ENCODE peak calls at places on chromosome 6, in seven cellular contexts. One of them, this sample, is unnamed.

GRCh38 chr6:148293181-148293995 is 49.2 kb upstream of the SASH1 start:
- DNase-seq in IMR-90: peak
- DNase-seq in ascending aorta: no peak
- DNase-seq in OCI-LY7: no peak
- DNase-seq in spleen: no peak
- DNase-seq in psoas muscle: no peak
- DNase-seq in dorsolateral prefrontal cortex: peak
- DNase-seq in this sample: no peak

GRCh38 chr6:149895702-149896310 is 2.1 kb downstream of the RAET1E start:
- DNase-seq in psoas muscle: peak
- DNase-seq in OCI-LY7: no peak
- DNase-seq in spleen: peak
- DNase-seq in ascending aorta: peak
- DNase-seq in dorsolateral prefrontal cortex: no peak
- DNase-seq in IMR-90: peak
- DNase-seq in this sample: no peak

GRCh38 chr6:15290962-15291704 is 45.3 kb downstream of the JARID2 start:
- DNase-seq in spleen: peak
- DNase-seq in IMR-90: no peak
- DNase-seq in dorsolateral prefrontal cortex: no peak
- DNase-seq in OCI-LY7: no peak
- DNase-seq in psoas muscle: no peak
- DNase-seq in ascending aorta: no peak
- DNase-seq in this sample: no peak

GRCh38 chr6:30821862-30822784 is 62.2 kb upstream of the DDR1 start:
- DNase-seq in dorsolateral prefrontal cortex: no peak
- DNase-seq in spleen: no peak
- DNase-seq in ascending aorta: no peak
- DNase-seq in psoas muscle: no peak
- DNase-seq in OCI-LY7: peak
- DNase-seq in IMR-90: no peak
- DNase-seq in this sample: peak

GRCh38 chr6:150044621-150045145 is 19.4 kb upstream of the RAET1L start:
- DNase-seq in OCI-LY7: no peak
- DNase-seq in psoas muscle: no peak
- DNase-seq in dorsolateral prefrontal cortex: no peak
- DNase-seq in spleen: no peak
- DNase-seq in IMR-90: no peak
- DNase-seq in ascending aorta: no peak
- DNase-seq in this sample: no peak

GRCh38 chr6:136654086-136654485 is 103.9 kb upstream of the MAP7 start:
- DNase-seq in ascending aorta: no peak
- DNase-seq in psoas muscle: no peak
- DNase-seq in dorsolateral prefrontal cortex: no peak
- DNase-seq in spleen: no peak
- DNase-seq in OCI-LY7: no peak
- DNase-seq in IMR-90: no peak
- DNase-seq in this sample: no peak

GRCh38 chr6:106823732-106824351 is 150.7 kb downstream of the CD24 start:
- DNase-seq in OCI-LY7: no peak
- DNase-seq in IMR-90: no peak
- DNase-seq in dorsolateral prefrontal cortex: no peak
- DNase-seq in ascending aorta: no peak
- DNase-seq in psoas muscle: no peak
- DNase-seq in spleen: no peak
- DNase-seq in this sample: no peak

GRCh38 chr6:140441256-140441655 is 1066.8 kb upstream of the CITED2 start:
- DNase-seq in IMR-90: peak
- DNase-seq in ascending aorta: peak
- DNase-seq in OCI-LY7: no peak
- DNase-seq in psoas muscle: peak
- DNase-seq in dorsolateral prefrontal cortex: peak
- DNase-seq in spleen: peak
- DNase-seq in this sample: no peak

GRCh38 chr6:134074151-134074712 is 21.8 kb upstream of the SLC2A12 start:
- DNase-seq in ascending aorta: no peak
- DNase-seq in dorsolateral prefrontal cortex: peak
- DNase-seq in OCI-LY7: no peak
- DNase-seq in spleen: no peak
- DNase-seq in IMR-90: no peak
- DNase-seq in psoas muscle: no peak
- DNase-seq in this sample: no peak

GRCh38 chr6:7390218-7390878 is 740 bp downstream of the RIOK1 start:
- DNase-seq in IMR-90: peak
- DNase-seq in spleen: no peak
- DNase-seq in psoas muscle: no peak
- DNase-seq in dorsolateral prefrontal cortex: no peak
- DNase-seq in OCI-LY7: peak
- DNase-seq in ascending aorta: no peak
- DNase-seq in this sample: peak

GRCh38 chr6:11307226-11307625 is 74.8 kb upstream of the NEDD9 start:
- DNase-seq in OCI-LY7: no peak
- DNase-seq in ascending aorta: no peak
- DNase-seq in spleen: no peak
- DNase-seq in IMR-90: no peak
- DNase-seq in psoas muscle: no peak
- DNase-seq in dorsolateral prefrontal cortex: no peak
- DNase-seq in this sample: no peak

GRCh38 chr6:77502966-77503365 is 39.7 kb upstream of the HTR1B start:
- DNase-seq in psoas muscle: no peak
- DNase-seq in spleen: no peak
- DNase-seq in dorsolateral prefrontal cortex: no peak
- DNase-seq in OCI-LY7: no peak
- DNase-seq in IMR-90: no peak
- DNase-seq in ascending aorta: no peak
- DNase-seq in this sample: no peak

GRCh38 chr6:94300424-94301144 is 881.2 kb upstream of the EPHA7 start:
- DNase-seq in dorsolateral prefrontal cortex: no peak
- DNase-seq in IMR-90: no peak
- DNase-seq in spleen: no peak
- DNase-seq in ascending aorta: no peak
- DNase-seq in psoas muscle: no peak
- DNase-seq in OCI-LY7: no peak
- DNase-seq in this sample: no peak

GRCh38 chr6:89348372-89348771 is 4.2 kb downstream of the UBE2J1 start:
- DNase-seq in OCI-LY7: no peak
- DNase-seq in psoas muscle: no peak
- DNase-seq in ascending aorta: no peak
- DNase-seq in spleen: no peak
- DNase-seq in IMR-90: peak
- DNase-seq in dorsolateral prefrontal cortex: no peak
- DNase-seq in this sample: no peak

GRCh38 chr6:30102701-30103629 is 9.9 kb downstream of the TRIM31 start:
- DNase-seq in OCI-LY7: peak
- DNase-seq in psoas muscle: peak
- DNase-seq in dorsolateral prefrontal cortex: peak
- DNase-seq in spleen: peak
- DNase-seq in IMR-90: peak
- DNase-seq in ascending aorta: peak
- DNase-seq in this sample: peak

GRCh38 chr6:120352491-120352890 is 981.8 kb downstream of the TBC1D32 start:
- DNase-seq in spleen: no peak
- DNase-seq in IMR-90: no peak
- DNase-seq in ascending aorta: no peak
- DNase-seq in psoas muscle: no peak
- DNase-seq in dorsolateral prefrontal cortex: no peak
- DNase-seq in OCI-LY7: no peak
- DNase-seq in this sample: no peak

GRCh38 chr6:161128680-161129196 is 137.2 kb downstream of the MAP3K4 start:
- DNase-seq in psoas muscle: no peak
- DNase-seq in spleen: no peak
- DNase-seq in OCI-LY7: no peak
- DNase-seq in dorsolateral prefrontal cortex: no peak
- DNase-seq in IMR-90: peak
- DNase-seq in ascending aorta: no peak
- DNase-seq in this sample: no peak

GRCh38 chr6:154932562-154933027 is 62.5 kb upstream of the TIAM2 start:
- DNase-seq in dorsolateral prefrontal cortex: no peak
- DNase-seq in ascending aorta: no peak
- DNase-seq in spleen: no peak
- DNase-seq in IMR-90: peak
- DNase-seq in psoas muscle: no peak
- DNase-seq in OCI-LY7: no peak
- DNase-seq in this sample: no peak

GRCh38 chr6:126926926-126927325 is 191.5 kb upstream of the RSPO3 start:
- DNase-seq in ascending aorta: no peak
- DNase-seq in spleen: no peak
- DNase-seq in OCI-LY7: no peak
- DNase-seq in psoas muscle: no peak
- DNase-seq in IMR-90: no peak
- DNase-seq in dorsolateral prefrontal cortex: no peak
- DNase-seq in this sample: no peak

GRCh38 chr6:146345582-146345981 is 198.1 kb upstream of the RAB32 start:
- DNase-seq in psoas muscle: no peak
- DNase-seq in ascending aorta: no peak
- DNase-seq in OCI-LY7: no peak
- DNase-seq in dorsolateral prefrontal cortex: no peak
- DNase-seq in spleen: no peak
- DNase-seq in IMR-90: no peak
- DNase-seq in this sample: no peak

GRCh38 chr6:45679163-45679562 is 301.4 kb upstream of the SUPT3H start:
- DNase-seq in dorsolateral prefrontal cortex: no peak
- DNase-seq in spleen: no peak
- DNase-seq in ascending aorta: no peak
- DNase-seq in OCI-LY7: no peak
- DNase-seq in psoas muscle: no peak
- DNase-seq in IMR-90: no peak
- DNase-seq in this sample: no peak

GRCh38 chr6:45609141-45609638 is 231.5 kb upstream of the SUPT3H start:
- DNase-seq in IMR-90: peak
- DNase-seq in dorsolateral prefrontal cortex: no peak
- DNase-seq in OCI-LY7: no peak
- DNase-seq in ascending aorta: no peak
- DNase-seq in spleen: no peak
- DNase-seq in psoas muscle: no peak
- DNase-seq in this sample: no peak

GRCh38 chr6:35213161-35213823 is 464 bp upstream of the SCUBE3 start:
- DNase-seq in IMR-90: no peak
- DNase-seq in spleen: no peak
- DNase-seq in dorsolateral prefrontal cortex: no peak
- DNase-seq in ascending aorta: no peak
- DNase-seq in psoas muscle: no peak
- DNase-seq in OCI-LY7: no peak
- DNase-seq in this sample: peak

DNA sequence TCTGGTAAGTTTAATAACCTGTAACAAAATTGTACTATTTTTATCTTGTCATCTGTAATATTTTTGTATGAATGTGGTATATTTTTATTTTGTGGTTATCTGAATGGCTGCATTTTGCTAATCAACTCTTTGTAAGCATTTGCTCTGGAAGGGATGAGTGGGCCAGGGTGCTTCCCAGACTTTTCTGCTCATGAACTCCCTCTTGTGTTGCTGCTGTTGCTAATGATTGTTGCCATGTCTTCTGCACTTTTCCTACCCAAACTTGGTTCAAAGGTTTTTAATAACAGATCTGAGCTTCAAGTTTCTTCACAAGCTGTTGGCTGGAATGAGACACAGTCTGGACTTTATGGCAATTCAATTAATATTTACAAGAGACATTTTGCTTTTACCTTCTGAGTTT is 1005.7 kb downstream of the HACE1 start:
- DNase-seq in IMR-90: no peak
- DNase-seq in OCI-LY7: no peak
- DNase-seq in psoas muscle: no peak
- DNase-seq in ascending aorta: no peak
- DNase-seq in spleen: no peak
- DNase-seq in dorsolateral prefrontal cortex: no peak
- DNase-seq in this sample: no peak
- TF ChIP-seq CTCF in IMR-90: no peak
- TF ChIP-seq CTCF in OCI-LY7: no peak
- TF ChIP-seq CTCF in psoas muscle: no peak
- TF ChIP-seq CTCF in ascending aorta: no peak
- TF ChIP-seq CTCF in spleen: no peak
- TF ChIP-seq CTCF in dorsolateral prefrontal cortex: no peak
- TF ChIP-seq CTCF in this sample: no peak

DNA sequence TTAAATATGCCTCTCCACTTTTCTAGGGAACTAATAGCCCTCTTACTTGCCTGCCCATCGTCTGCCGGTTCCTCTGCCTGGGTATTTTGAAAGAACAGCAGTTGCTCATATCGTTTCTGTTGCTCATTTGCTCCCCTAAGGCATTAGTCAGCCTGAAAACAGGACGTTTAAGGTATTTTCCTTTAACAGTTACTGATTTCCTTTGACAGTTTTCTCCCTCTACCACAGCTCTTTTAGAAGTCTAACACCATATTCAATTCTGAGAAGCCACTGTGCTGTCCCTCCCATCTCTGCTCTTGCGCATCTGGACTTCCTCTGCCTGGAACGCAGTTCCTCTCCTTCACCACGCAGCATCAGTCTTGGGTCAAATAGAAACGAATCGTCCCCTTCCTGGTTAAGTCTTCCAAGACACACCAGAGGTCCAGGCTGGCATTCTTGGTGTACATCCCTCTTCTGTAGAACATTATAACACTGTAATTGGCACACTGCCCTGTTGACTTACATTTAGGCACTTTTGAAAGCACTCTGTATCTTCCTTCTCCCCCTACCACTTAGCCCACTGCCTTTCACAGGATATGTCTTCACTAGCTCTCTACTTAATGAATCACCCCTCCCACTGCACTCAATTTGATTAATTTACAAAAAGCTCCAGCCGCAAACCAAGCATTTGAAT is 141.0 kb upstream of the CARMIL1 start:
- DNase-seq in dorsolateral prefrontal cortex: peak
- DNase-seq in psoas muscle: peak
- DNase-seq in spleen: peak
- DNase-seq in ascending aorta: peak
- DNase-seq in IMR-90: peak
- DNase-seq in OCI-LY7: peak
- DNase-seq in this sample: peak
- TF ChIP-seq CTCF in dorsolateral prefrontal cortex: no peak
- TF ChIP-seq CTCF in psoas muscle: peak
- TF ChIP-seq CTCF in spleen: peak
- TF ChIP-seq CTCF in ascending aorta: no peak
- TF ChIP-seq CTCF in IMR-90: no peak
- TF ChIP-seq CTCF in OCI-LY7: peak
- TF ChIP-seq CTCF in this sample: peak

DNA sequence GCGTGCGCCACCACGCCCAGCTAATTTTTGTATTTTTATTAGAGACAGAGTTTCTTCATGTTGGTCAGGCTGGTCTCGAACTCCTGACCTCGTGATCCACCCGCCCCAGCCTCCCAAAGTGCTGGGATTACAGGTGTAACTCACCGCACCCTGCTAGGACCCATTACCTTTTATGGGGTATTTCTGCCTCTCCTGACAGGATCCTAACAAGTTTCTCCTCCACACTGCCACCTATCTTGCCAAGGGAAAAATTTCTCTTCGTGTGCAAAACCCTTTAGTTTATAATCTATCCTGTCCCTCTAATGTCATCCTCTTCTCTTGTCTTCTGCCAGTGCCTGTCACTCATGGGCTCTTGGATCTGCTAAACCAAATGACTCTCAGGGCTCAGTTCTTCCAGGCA is 1.9 kb downstream of the STMND1 start:
- DNase-seq in IMR-90: no peak
- DNase-seq in ascending aorta: no peak
- DNase-seq in OCI-LY7: no peak
- DNase-seq in psoas muscle: no peak
- DNase-seq in dorsolateral prefrontal cortex: no peak
- DNase-seq in spleen: no peak
- DNase-seq in this sample: no peak
- TF ChIP-seq CTCF in IMR-90: peak
- TF ChIP-seq CTCF in ascending aorta: no peak
- TF ChIP-seq CTCF in OCI-LY7: no peak
- TF ChIP-seq CTCF in psoas muscle: no peak
- TF ChIP-seq CTCF in dorsolateral prefrontal cortex: no peak
- TF ChIP-seq CTCF in spleen: no peak
- TF ChIP-seq CTCF in this sample: peak

GRCh38 chr6:131400054-131400781 is 172.8 kb upstream of the ARG1 start:
- DNase-seq in OCI-LY7: no peak
- DNase-seq in dorsolateral prefrontal cortex: no peak
- DNase-seq in spleen: no peak
- DNase-seq in ascending aorta: no peak
- DNase-seq in psoas muscle: no peak
- DNase-seq in IMR-90: peak
- DNase-seq in this sample: no peak
- TF ChIP-seq CTCF in OCI-LY7: no peak
- TF ChIP-seq CTCF in dorsolateral prefrontal cortex: no peak
- TF ChIP-seq CTCF in spleen: no peak
- TF ChIP-seq CTCF in ascending aorta: no peak
- TF ChIP-seq CTCF in psoas muscle: no peak
- TF ChIP-seq CTCF in IMR-90: no peak
- TF ChIP-seq CTCF in this sample: no peak

This sample was measured in GM13977.